ENCODE peak calls at places on chromosomes 16 and 17, in nine cellular contexts. A is tibial nerve; C is body of pancreas; S is heart right ventricle; Y is dorsolateral prefrontal cortex; J is Caco-2; N is CD8-positive, alpha-beta T cell; F is mucosa of descending colon; U is cardiac fibroblast. R is an unnamed sample.

GRCh38 chr17:74822329-74823175 is 37.1 kb downstream of the GRIN2C start:
- DNase-seq in J (no peak), N (no peak), U (no peak), S (peak; percentile 47), F (no peak), C (no peak), A (peak; percentile 40), Y (no peak), R (no peak)

GRCh38 chr16:55491691-55492090 is 12.7 kb downstream of the MMP2 start:
- DNase-seq in N (no peak), F (no peak), J (no peak), U (no peak), C (no peak), Y (no peak), S (no peak), A (no peak), R (no peak)

GRCh38 chr17:15123593-15124590 is 141.2 kb downstream of the PMP22 start:
- DNase-seq in N (no peak), A (no peak), C (no peak), S (no peak), F (no peak), Y (no peak), U (no peak), J (no peak), R (no peak)

GRCh38 chr16:52068447-52069074 is 478.4 kb downstream of the TOX3 start:
- DNase-seq in S (no peak), A (no peak), U (peak; percentile 13), N (no peak), Y (peak; percentile 48), F (peak; percentile 18), C (peak; percentile 57), J (peak; percentile 46), R (peak; percentile 61)

GRCh38 chr17:3947318-3947810 is 16.9 kb downstream of the ATP2A3 start:
- DNase-seq in F (no peak), C (no peak), J (no peak), N (no peak), S (no peak), Y (no peak), A (no peak), U (no peak), R (no peak)

GRCh38 chr17:42436401-42436800 is 13.3 kb upstream of the CAVIN1 start:
- DNase-seq in C (no peak), F (no peak), U (peak; percentile 98), Y (no peak), A (peak; percentile 71), S (no peak), N (no peak), J (no peak), R (no peak)

GRCh38 chr16:30018731-30019158 is 4.3 kb upstream of the C16orf92 start:
- DNase-seq in C (no peak), A (no peak), S (no peak), J (no peak), Y (no peak), F (no peak), N (no peak), U (no peak), R (no peak)

GRCh38 chr16:85389679-85390470 is 223.2 kb upstream of the GSE1 start:
- DNase-seq in A (no peak), Y (peak; percentile 29), C (no peak), J (peak; percentile 40), F (no peak), N (no peak), S (peak; percentile 8), U (no peak), R (no peak)

GRCh38 chr17:58332720-58333395 is 4.3 kb upstream of the TSPOAP1 start:
- DNase-seq in Y (no peak), C (no peak), F (peak; percentile 55), S (no peak), U (no peak), J (no peak), A (no peak), N (peak; percentile 61), R (no peak)

GRCh38 chr17:82787081-82787848 is 35.4 kb downstream of the TBCD start:
- DNase-seq in F (no peak), U (no peak), S (no peak), N (no peak), Y (no peak), J (no peak), C (no peak), A (no peak), R (no peak)

GRCh38 chr17:28173071-28173561 is 130.6 kb downstream of the NLK start:
- DNase-seq in F (no peak), C (no peak), A (no peak), S (no peak), N (no peak), U (peak; percentile 10), J (no peak), Y (no peak), R (peak; percentile 30)

GRCh38 chr16:74035816-74036215 is 260.8 kb upstream of the PSMD7 start:
- DNase-seq in N (no peak), F (no peak), J (no peak), U (peak; percentile 1), S (no peak), Y (no peak), C (no peak), A (no peak), R (no peak)

GRCh38 chr16:12188674-12189249 is 212.2 kb downstream of the SNX29 start:
- DNase-seq in C (no peak), N (no peak), U (peak; percentile 8), J (no peak), Y (no peak), S (no peak), F (peak; percentile 39), A (no peak), R (no peak)

GRCh38 chr17:43324205-43324893 is 74.4 kb upstream of the ARL4D start:
- DNase-seq in Y (no peak), A (no peak), J (no peak), U (no peak), N (no peak), F (no peak), C (no peak), S (no peak), R (no peak)

GRCh38 chr16:79401157-79401556 is 199.4 kb downstream of the MAF start:
- DNase-seq in S (no peak), C (no peak), A (no peak), Y (no peak), F (no peak), N (no peak), J (no peak), U (no peak), R (no peak)

GRCh38 chr17:8488931-8489330 is 53.2 kb downstream of the NDEL1 start:
- DNase-seq in N (no peak), S (no peak), C (peak; percentile 26), Y (no peak), F (no peak), U (peak; percentile 94), J (no peak), A (no peak), R (peak; percentile 44)

GRCh38 chr17:48002208-48002919 is 31.5 kb downstream of the CDK5RAP3 start:
- DNase-seq in Y (no peak), N (no peak), A (no peak), U (peak; percentile 78), C (no peak), F (no peak), S (no peak), J (no peak), R (no peak)
- H3K4me3 ChIP-seq in Y (no peak overlapping the region), N (no peak overlapping the region), A (no peak overlapping the region), U (no peak overlapping the region), C (no peak overlapping the region), F (no peak overlapping the region), S (no peak overlapping the region), J (no peak overlapping the region), R (no peak overlapping the region)

GRCh38 chr16:71542377-71542776 is 16.2 kb downstream of the CHST4 start:
- DNase-seq in C (peak; percentile 67), S (peak; percentile 22), F (peak; percentile 42), A (peak; percentile 54), J (peak; percentile 54), Y (no peak), U (peak; percentile 30), N (peak; percentile 13), R (no peak)
- TF ChIP-seq CTCF in C (peak; percentile 35), S (no peak), F (no peak), A (no peak), J (peak; percentile 50), Y (no peak), U (peak; percentile 56), N (no peak), R (peak; percentile 57)

GRCh38 chr17:67578058-67578457 is 139.7 kb upstream of the NOL11 start:
- DNase-seq in N (no peak), Y (no peak), U (no peak), A (no peak), C (no peak), F (no peak), S (no peak), J (no peak), R (no peak)

GRCh38 chr17:67574658-67575293 is 143.0 kb upstream of the NOL11 start:
- DNase-seq in F (no peak), J (no peak), C (no peak), A (no peak), N (no peak), S (no peak), Y (no peak), U (no peak), R (no peak)

GRCh38 chr17:67575325-67575724 is 142.4 kb upstream of the NOL11 start:
- DNase-seq in C (peak; percentile 43), F (peak; percentile 31), U (no peak), Y (no peak), A (no peak), J (no peak), N (no peak), S (no peak), R (no peak)

GRCh38 chr17:67576471-67576870 is 141.3 kb upstream of the NOL11 start:
- DNase-seq in F (no peak), A (no peak), S (no peak), N (no peak), C (no peak), J (no peak), U (no peak), Y (no peak), R (no peak)

GRCh38 chr17:67577429-67577828 is 140.3 kb upstream of the NOL11 start:
- DNase-seq in N (no peak), Y (no peak), J (no peak), S (no peak), C (no peak), U (no peak), A (no peak), F (no peak), R (no peak)
- H3K4me3 ChIP-seq in N (no peak overlapping the region), Y (no peak overlapping the region), J (no peak overlapping the region), S (no peak overlapping the region), C (no peak overlapping the region), U (no peak overlapping the region), A (no peak overlapping the region), F (no peak overlapping the region), R (no peak overlapping the region)

DNA sequence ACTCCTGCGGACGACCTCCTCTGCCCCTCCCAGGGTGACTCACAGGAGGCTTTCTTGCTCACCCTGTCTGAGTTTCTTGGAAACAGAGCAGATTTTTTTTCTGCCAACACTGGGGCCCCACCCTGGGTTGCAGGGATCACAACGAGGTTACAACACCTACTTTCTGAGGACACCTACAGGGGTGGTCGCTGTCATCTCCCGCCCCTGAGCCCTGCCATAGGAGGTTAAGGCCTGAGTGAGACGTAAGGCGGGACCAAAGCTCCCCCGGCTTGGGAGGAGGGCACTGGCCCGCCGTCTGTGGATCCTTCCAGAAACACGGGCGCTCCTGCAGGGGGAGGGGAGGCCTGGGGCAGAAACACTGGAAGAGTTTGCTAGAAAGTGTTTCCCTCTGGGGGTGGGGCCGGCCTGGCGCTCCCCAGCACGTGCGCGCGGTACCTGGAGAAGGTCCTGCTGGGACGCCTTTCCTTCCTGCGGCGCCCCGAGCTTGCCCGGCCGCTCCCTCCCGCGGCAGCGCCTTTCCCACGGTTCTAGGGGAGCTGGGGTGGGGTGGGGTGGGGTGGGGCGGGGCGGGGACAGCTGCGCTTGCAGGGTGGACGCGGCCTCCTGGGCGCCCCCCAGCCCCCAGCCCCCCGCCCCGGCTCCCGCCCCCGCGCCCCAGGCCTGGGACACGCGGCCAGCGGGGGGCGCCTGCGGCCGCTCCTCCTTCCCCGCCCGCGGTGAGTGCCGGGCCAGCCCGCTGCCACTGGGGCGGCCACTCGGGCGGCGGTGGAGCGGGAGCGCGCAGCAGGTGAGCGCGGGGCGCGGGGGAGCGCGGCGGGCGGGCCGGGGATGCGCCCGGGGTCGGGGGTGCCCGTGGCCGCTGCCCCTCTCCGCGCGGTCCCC is 20.7 kb upstream of the ADCY7 start:
- DNase-seq in F (peak; percentile 82), S (peak; percentile 54), Y (no peak), J (peak; percentile 90), A (no peak), U (peak; percentile 53), N (peak; percentile 42), C (peak; percentile 66), R (no peak)
- TF ChIP-seq CTCF in F (no peak), S (no peak), Y (no peak), J (no peak), A (peak; percentile 31), U (no peak), N (no peak), C (peak; percentile 44), R (peak; percentile 49)